ENCODE peak calls at places on chromosome 12, in seven cellular contexts. L, T, E, H, R, X and V are unnamed samples.

GRCh38 chr12:8609061-8609570 is 3.5 kb downstream of the AICDA start:
- DNase-seq in L (no peak), T (no peak), H (peak), X (no peak), R (no peak), E (peak), V (no peak)

GRCh38 chr12:49232940-49233841 is 31.7 kb upstream of the TUBA1C start:
- DNase-seq in X (peak), E (peak), T (peak), L (peak), R (peak), H (no peak), V (no peak)

GRCh38 chr12:94148841-94149780 is 734 bp downstream of the PLXNC1 start:
- DNase-seq in X (peak), T (peak), H (peak), R (peak), E (peak), L (no peak), V (peak)

GRCh38 chr12:96828169-96828789 is 78.8 kb upstream of the NEDD1 start:
- DNase-seq in X (no peak), E (no peak), H (no peak), T (no peak), R (no peak), L (no peak), V (no peak)

GRCh38 chr12:120261951-120262851 is 3.3 kb downstream of the PXN start:
- DNase-seq in X (no peak), R (no peak), H (peak), E (no peak), L (no peak), T (no peak), V (no peak)

GRCh38 chr12:49813131-49813530 is 15.1 kb downstream of the NCKAP5L start:
- DNase-seq in R (no peak), L (no peak), T (no peak), H (no peak), E (no peak), X (no peak), V (no peak)

GRCh38 chr12:94297876-94298520 is 149.6 kb downstream of the PLXNC1 start:
- DNase-seq in L (no peak), X (no peak), H (no peak), E (no peak), R (no peak), T (no peak), V (no peak)

GRCh38 chr12:23980826-23981225 is 31.4 kb upstream of the SOX5 start:
- DNase-seq in T (no peak), L (no peak), H (peak), R (no peak), X (no peak), E (no peak), V (no peak)

GRCh38 chr12:14950982-14951746 is 10.2 kb downstream of the ARHGDIB start:
- DNase-seq in T (no peak), L (no peak), E (peak), R (no peak), X (no peak), H (peak), V (no peak)

GRCh38 chr12:4939418-4940023 is 29.8 kb downstream of the KCNA1 start:
- DNase-seq in E (no peak), T (no peak), X (no peak), R (no peak), H (no peak), L (no peak), V (no peak)

GRCh38 chr12:32533971-32534590 is 134.7 kb downstream of the FGD4 start:
- DNase-seq in H (peak), X (no peak), E (peak), R (peak), L (peak), T (peak), V (no peak)

GRCh38 chr12:1246637-1247036 is 255.6 kb downstream of the ERC1 start:
- DNase-seq in E (no peak), L (no peak), R (no peak), T (no peak), H (no peak), X (no peak), V (no peak)

GRCh38 chr12:95700316-95700785 is 90.2 kb downstream of the NTN4 start:
- DNase-seq in T (no peak), H (peak), L (no peak), X (no peak), E (no peak), R (no peak), V (no peak)

GRCh38 chr12:21825924-21826548 is 51.5 kb upstream of the KCNJ8 start:
- DNase-seq in E (no peak), L (no peak), X (no peak), T (no peak), H (no peak), R (no peak), V (no peak)

GRCh38 chr12:111457577-111457976 is 51.9 kb downstream of the SH2B3 start:
- DNase-seq in T (no peak), L (no peak), R (no peak), X (no peak), E (no peak), H (no peak), V (no peak)

GRCh38 chr12:78759387-78759786 is 105.2 kb upstream of the SYT1 start:
- DNase-seq in L (no peak), T (no peak), E (peak), H (peak), X (no peak), R (no peak), V (no peak)

GRCh38 chr12:62164036-62164435 is 96.2 kb upstream of the USP15 start:
- DNase-seq in R (no peak), X (no peak), E (no peak), T (no peak), H (no peak), L (no peak), V (no peak)

GRCh38 chr12:29907486-29907885 is 123.7 kb upstream of the TMTC1 start:
- DNase-seq in R (no peak), E (no peak), T (no peak), L (no peak), X (no peak), H (no peak), V (no peak)

GRCh38 chr12:29902043-29902442 is 118.3 kb upstream of the TMTC1 start:
- DNase-seq in T (no peak), H (no peak), L (no peak), R (no peak), X (no peak), E (no peak), V (no peak)

GRCh38 chr12:29899212-29899931 is 115.6 kb upstream of the TMTC1 start:
- DNase-seq in R (no peak), X (no peak), L (no peak), H (no peak), T (no peak), E (no peak), V (no peak)

GRCh38 chr12:29895966-29896365 is 112.2 kb upstream of the TMTC1 start:
- DNase-seq in L (no peak), T (no peak), E (no peak), X (no peak), R (no peak), H (no peak), V (no peak)

GRCh38 chr12:29901585-29901984 is 117.8 kb upstream of the TMTC1 start:
- DNase-seq in H (no peak), E (no peak), L (no peak), T (no peak), X (no peak), R (no peak), V (no peak)
- TF ChIP-seq CTCF in H (no peak), E (no peak), L (no peak), T (no peak), X (no peak), R (peak), V (no peak)

GRCh38 chr12:121811434-121812319 is 7.9 kb downstream of the SETD1B start:
- DNase-seq in H (peak), R (peak), X (peak), L (peak), T (peak), E (peak), V (peak)

GRCh38 chr12:121813951-121814350 is 10.1 kb downstream of the SETD1B start:
- DNase-seq in L (no peak), E (no peak), R (no peak), X (no peak), H (no peak), T (no peak), V (no peak)

GRCh38 chr12:121812921-121813896 is 9.4 kb downstream of the SETD1B start:
- DNase-seq in H (peak), R (no peak), X (peak), E (no peak), L (no peak), T (peak), V (no peak)

GRCh38 chr12:121810833-121811433 is 7.1 kb downstream of the SETD1B start:
- DNase-seq in X (no peak), R (no peak), E (no peak), H (no peak), L (no peak), T (no peak), V (no peak)

GRCh38 chr12:121812320-121812871 is 8.6 kb downstream of the SETD1B start:
- DNase-seq in H (peak), R (no peak), T (peak), X (peak), L (peak), E (peak), V (no peak)
- TF ChIP-seq CTCF in H (no peak), R (peak), T (no peak), X (peak), L (no peak), E (peak), V (no peak)

DNA sequence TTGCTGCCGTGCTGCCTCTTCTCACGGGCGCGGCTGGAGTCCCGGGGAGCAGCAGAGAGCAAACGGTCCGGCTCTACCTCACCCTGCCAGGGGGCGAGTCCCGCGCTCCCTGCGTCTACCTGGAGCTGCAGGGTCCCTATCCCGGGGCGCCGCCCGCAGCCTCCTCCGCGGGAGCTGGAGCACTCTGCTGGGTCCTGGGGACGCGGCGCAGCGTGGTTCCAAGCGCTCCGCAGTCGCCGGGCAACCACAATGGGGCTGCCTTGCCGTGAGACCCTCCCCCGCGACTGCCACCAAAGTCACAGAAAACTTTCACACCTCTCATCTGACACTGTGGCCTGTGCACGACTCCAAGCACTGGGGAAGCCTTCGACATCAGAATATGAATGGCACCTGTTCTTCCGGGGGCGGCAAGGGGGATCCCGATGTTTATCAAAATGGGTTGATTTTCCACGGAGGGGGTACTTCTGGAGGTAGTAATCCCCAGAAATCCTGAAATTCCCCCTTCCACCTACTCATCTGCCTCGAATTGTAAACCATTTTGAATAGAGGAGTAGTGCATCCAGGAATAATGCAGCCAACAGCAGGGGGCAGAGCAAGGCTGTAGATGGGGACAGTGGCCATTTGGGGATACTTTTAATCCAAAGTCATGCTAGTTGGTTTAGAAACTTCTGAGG is at the start of gene C12orf42:
- DNase-seq in X (peak), H (peak), R (peak), E (peak), T (no peak), L (no peak), V (peak)
- TF ChIP-seq CTCF in X (peak), H (peak), R (peak), E (peak), T (no peak), L (no peak), V (no peak)

GRCh38 chr12:27303139-27304111 is 29.2 kb upstream of the BMAL2 start:
- DNase-seq in T (no peak), H (no peak), E (no peak), X (no peak), R (no peak), L (no peak), V (no peak)

GRCh38 chr12:27309293-27309994 is 23.2 kb upstream of the BMAL2 start:
- DNase-seq in X (no peak), H (no peak), E (no peak), L (no peak), R (no peak), T (no peak), V (no peak)

GRCh38 chr12:27309995-27310315 is 22.7 kb upstream of the BMAL2 start:
- DNase-seq in T (no peak), X (no peak), H (no peak), E (no peak), R (no peak), L (no peak), V (no peak)

GRCh38 chr12:27304856-27305255 is 27.8 kb upstream of the BMAL2 start:
- DNase-seq in E (no peak), X (no peak), L (no peak), H (no peak), R (no peak), T (no peak), V (no peak)

DNA sequence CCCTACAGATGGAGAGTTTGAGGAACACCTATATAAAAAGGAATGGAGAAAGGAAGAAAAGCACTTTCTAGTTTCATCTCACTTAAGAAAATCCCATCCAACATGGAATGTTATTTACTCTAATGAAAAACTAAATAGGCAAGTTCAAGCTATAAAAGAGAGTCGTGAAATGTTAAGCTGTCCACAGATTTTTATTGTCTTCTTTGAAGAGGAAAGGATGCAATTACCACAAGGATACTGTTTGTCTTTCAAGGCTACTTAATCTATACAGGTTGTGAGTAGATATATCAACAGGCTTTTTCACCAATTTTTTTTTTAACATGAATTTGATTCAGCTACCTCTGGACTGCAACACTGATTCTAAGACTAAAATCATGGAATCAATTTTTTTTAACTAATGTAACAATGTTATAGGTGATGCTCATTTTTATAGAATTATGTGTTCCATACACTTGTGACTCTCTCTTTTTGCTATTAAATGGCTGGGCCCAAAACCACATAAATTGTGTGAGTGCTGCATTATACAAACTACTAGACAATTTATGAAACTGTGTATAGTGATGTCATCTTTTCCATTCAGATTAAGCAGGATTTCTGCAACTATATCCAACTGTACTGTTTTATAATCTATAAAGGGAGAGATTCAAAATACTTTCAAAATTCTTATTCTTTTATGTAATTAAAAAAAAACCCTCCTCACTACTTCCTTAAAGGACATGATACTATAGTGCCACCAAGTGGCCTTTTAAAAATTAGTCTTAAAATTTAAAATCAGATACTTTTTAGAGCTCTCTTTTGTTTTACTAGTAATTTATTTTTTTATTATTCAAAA is 26.7 kb upstream of the BMAL2 start:
- DNase-seq in L (no peak), T (no peak), R (no peak), H (peak), X (no peak), E (peak), V (no peak)
- TF ChIP-seq CTCF in L (no peak), T (peak), R (peak), H (peak), X (peak), E (peak), V (peak)

GRCh38 chr12:3164454-3165310 is 87.5 kb downstream of the TSPAN9 start:
- DNase-seq in T (no peak), R (no peak), E (peak), X (no peak), H (no peak), L (no peak), V (no peak)
- TF ChIP-seq CTCF in T (no peak), R (no peak), E (no peak), X (no peak), H (no peak), L (no peak), V (no peak)

DNA sequence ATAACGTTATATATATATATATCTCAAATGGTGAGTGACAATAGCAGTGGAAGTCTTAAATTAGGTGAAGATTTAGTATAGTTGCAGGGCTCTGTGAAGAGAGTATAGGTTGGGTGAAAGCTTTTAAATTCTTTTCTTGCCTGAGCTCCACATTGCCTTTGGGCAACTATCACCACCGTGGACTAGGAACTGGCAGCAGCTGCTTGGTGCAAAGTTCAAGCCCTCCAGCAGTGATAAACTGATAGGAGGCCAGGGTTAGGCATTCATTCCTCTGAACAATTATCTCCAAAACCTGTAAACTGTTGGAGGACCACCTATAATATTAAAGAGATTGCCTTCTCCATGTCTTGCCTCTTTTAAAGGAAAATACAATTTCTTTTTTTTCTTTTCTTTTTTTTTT is 91.2 kb upstream of the ATXN7L3B start:
- DNase-seq in T (no peak), L (no peak), R (no peak), E (no peak), H (no peak), X (no peak), V (no peak)
- TF ChIP-seq CTCF in T (no peak), L (no peak), R (no peak), E (no peak), H (no peak), X (no peak), V (no peak)

GRCh38 chr12:3107071-3107583 is 29.9 kb downstream of the TSPAN9 start:
- DNase-seq in H (peak), X (no peak), R (no peak), E (no peak), T (no peak), L (no peak), V (no peak)
- TF ChIP-seq CTCF in H (no peak), X (no peak), R (no peak), E (no peak), T (no peak), L (no peak), V (no peak)

DNA sequence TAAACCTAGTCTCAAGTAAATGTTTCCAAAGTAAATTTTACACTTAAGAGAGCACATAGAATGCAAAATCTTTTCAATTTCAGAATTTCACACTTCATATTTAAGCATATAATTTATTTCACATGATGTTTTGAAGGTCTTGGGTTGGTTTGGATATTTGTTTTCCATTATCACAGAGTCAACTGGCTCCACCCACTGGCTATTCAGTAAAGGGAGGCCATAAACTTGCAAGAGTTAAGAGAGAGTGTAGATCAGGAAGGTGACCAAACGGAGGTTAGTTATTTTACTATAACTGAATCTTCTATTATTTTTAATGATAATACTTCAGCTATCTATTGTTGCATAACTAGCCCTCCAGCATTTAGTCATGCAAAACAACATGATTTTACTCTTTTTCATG is 6.2 kb upstream of the CPNE8 start:
- DNase-seq in R (no peak), L (no peak), H (no peak), X (no peak), T (no peak), E (peak), V (no peak)
- TF ChIP-seq CTCF in R (no peak), L (no peak), H (peak), X (no peak), T (no peak), E (peak), V (no peak)